ENCODE peak calls at places on chromosomes 1 and 21, in ten cellular contexts. One of them, this sample, is unnamed.

GRCh38 chr1:150477320-150477719 is 9.9 kb upstream of the TARS2 start:
- DNase-seq in cardiac fibroblast: no peak
- DNase-seq in lower lobe of right lung: no peak
- DNase-seq in cardiac muscle cell: peak; percentile 34
- DNase-seq in neural crest cell: no peak
- DNase-seq in astrocyte: no peak
- DNase-seq in AG09319: no peak
- DNase-seq in IMR-90: no peak
- DNase-seq in Caco-2: no peak
- DNase-seq in HCT116: no peak
- DNase-seq in this sample: no peak

GRCh38 chr1:37477946-37478345 is 3.6 kb downstream of the ZC3H12A start:
- DNase-seq in cardiac fibroblast: no peak
- DNase-seq in lower lobe of right lung: no peak
- DNase-seq in cardiac muscle cell: no peak
- DNase-seq in neural crest cell: no peak
- DNase-seq in astrocyte: no peak
- DNase-seq in AG09319: no peak
- DNase-seq in IMR-90: no peak
- DNase-seq in Caco-2: no peak
- DNase-seq in HCT116: no peak
- DNase-seq in this sample: peak; percentile 15

GRCh38 chr1:218025454-218025853 is 259.6 kb upstream of the RRP15 start:
- DNase-seq in cardiac fibroblast: no peak
- DNase-seq in lower lobe of right lung: no peak
- DNase-seq in cardiac muscle cell: no peak
- DNase-seq in neural crest cell: no peak
- DNase-seq in astrocyte: peak; percentile 44
- DNase-seq in AG09319: no peak
- DNase-seq in IMR-90: peak; percentile 76
- DNase-seq in Caco-2: no peak
- DNase-seq in HCT116: no peak
- DNase-seq in this sample: no peak

GRCh38 chr1:20719871-20720620 is 2.2 kb upstream of the KIF17 start:
- DNase-seq in cardiac fibroblast: no peak
- DNase-seq in lower lobe of right lung: peak; percentile 2
- DNase-seq in cardiac muscle cell: no peak
- DNase-seq in neural crest cell: no peak
- DNase-seq in astrocyte: no peak
- DNase-seq in AG09319: no peak
- DNase-seq in IMR-90: no peak
- DNase-seq in Caco-2: no peak
- DNase-seq in HCT116: no peak
- DNase-seq in this sample: no peak

GRCh38 chr1:165858364-165858823 is 31.0 kb downstream of the UCK2 start:
- DNase-seq in cardiac fibroblast: no peak
- DNase-seq in lower lobe of right lung: no peak
- DNase-seq in cardiac muscle cell: no peak
- DNase-seq in neural crest cell: no peak
- DNase-seq in astrocyte: no peak
- DNase-seq in AG09319: no peak
- DNase-seq in IMR-90: no peak
- DNase-seq in Caco-2: peak; percentile 34
- DNase-seq in HCT116: no peak
- DNase-seq in this sample: no peak

GRCh38 chr1:152777510-152778137 is 2.7 kb downstream of the LCE1F start:
- DNase-seq in cardiac fibroblast: no peak
- DNase-seq in lower lobe of right lung: no peak
- DNase-seq in cardiac muscle cell: no peak
- DNase-seq in neural crest cell: no peak
- DNase-seq in astrocyte: no peak
- DNase-seq in AG09319: no peak
- DNase-seq in IMR-90: no peak
- DNase-seq in Caco-2: peak; percentile 44
- DNase-seq in HCT116: peak; percentile 28
- DNase-seq in this sample: no peak

GRCh38 chr1:40316595-40317393 is at the start of gene COL9A2:
- DNase-seq in cardiac fibroblast: peak; percentile 23
- DNase-seq in lower lobe of right lung: peak; percentile 63
- DNase-seq in cardiac muscle cell: peak; percentile 48
- DNase-seq in neural crest cell: peak; percentile 44
- DNase-seq in astrocyte: no peak
- DNase-seq in AG09319: no peak
- DNase-seq in IMR-90: no peak
- DNase-seq in Caco-2: peak; percentile 37
- DNase-seq in HCT116: no peak
- DNase-seq in this sample: peak; percentile 77

GRCh38 chr1:79224537-79224936 is 218.0 kb upstream of the ADGRL4 start:
- DNase-seq in cardiac fibroblast: no peak
- DNase-seq in lower lobe of right lung: no peak
- DNase-seq in cardiac muscle cell: no peak
- DNase-seq in neural crest cell: no peak
- DNase-seq in astrocyte: no peak
- DNase-seq in AG09319: no peak
- DNase-seq in IMR-90: no peak
- DNase-seq in Caco-2: no peak
- DNase-seq in HCT116: no peak
- DNase-seq in this sample: no peak

GRCh38 chr21:29145354-29145782 is 14.9 kb downstream of the MAP3K7CL start:
- DNase-seq in cardiac fibroblast: peak; percentile 88
- DNase-seq in lower lobe of right lung: no peak
- DNase-seq in cardiac muscle cell: no peak
- DNase-seq in neural crest cell: no peak
- DNase-seq in astrocyte: peak; percentile 91
- DNase-seq in AG09319: peak; percentile 47
- DNase-seq in IMR-90: peak; percentile 95
- DNase-seq in Caco-2: no peak
- DNase-seq in HCT116: no peak
- DNase-seq in this sample: no peak

GRCh38 chr1:193754732-193755427 is 568.5 kb upstream of the B3GALT2 start:
- DNase-seq in cardiac fibroblast: peak; percentile 31
- DNase-seq in lower lobe of right lung: no peak
- DNase-seq in cardiac muscle cell: no peak
- DNase-seq in neural crest cell: no peak
- DNase-seq in astrocyte: no peak
- DNase-seq in AG09319: no peak
- DNase-seq in IMR-90: no peak
- DNase-seq in Caco-2: no peak
- DNase-seq in HCT116: peak; percentile 2
- DNase-seq in this sample: no peak
- TF ChIP-seq CTCF in cardiac fibroblast: peak; percentile 15
- TF ChIP-seq CTCF in lower lobe of right lung: peak; percentile 20
- TF ChIP-seq CTCF in cardiac muscle cell: peak; percentile 42
- TF ChIP-seq CTCF in neural crest cell: peak; percentile 29
- TF ChIP-seq CTCF in astrocyte: no peak
- TF ChIP-seq CTCF in AG09319: no peak
- TF ChIP-seq CTCF in IMR-90: no peak
- TF ChIP-seq CTCF in Caco-2: peak; percentile 16
- TF ChIP-seq CTCF in HCT116: peak; percentile 35
- TF ChIP-seq CTCF in this sample: no peak

GRCh38 chr1:54837002-54837853 is 36.1 kb upstream of the TTC22 start:
- DNase-seq in cardiac fibroblast: no peak
- DNase-seq in lower lobe of right lung: no peak
- DNase-seq in cardiac muscle cell: no peak
- DNase-seq in neural crest cell: no peak
- DNase-seq in astrocyte: no peak
- DNase-seq in AG09319: no peak
- DNase-seq in IMR-90: no peak
- DNase-seq in Caco-2: no peak
- DNase-seq in HCT116: no peak
- DNase-seq in this sample: no peak

GRCh38 chr1:54835131-54835898 is 34.2 kb upstream of the TTC22 start:
- DNase-seq in cardiac fibroblast: no peak
- DNase-seq in lower lobe of right lung: no peak
- DNase-seq in cardiac muscle cell: no peak
- DNase-seq in neural crest cell: no peak
- DNase-seq in astrocyte: no peak
- DNase-seq in AG09319: no peak
- DNase-seq in IMR-90: no peak
- DNase-seq in Caco-2: no peak
- DNase-seq in HCT116: no peak
- DNase-seq in this sample: no peak

GRCh38 chr1:54835970-54836369 is 34.8 kb upstream of the TTC22 start:
- DNase-seq in cardiac fibroblast: no peak
- DNase-seq in lower lobe of right lung: no peak
- DNase-seq in cardiac muscle cell: no peak
- DNase-seq in neural crest cell: no peak
- DNase-seq in astrocyte: no peak
- DNase-seq in AG09319: no peak
- DNase-seq in IMR-90: no peak
- DNase-seq in Caco-2: no peak
- DNase-seq in HCT116: no peak
- DNase-seq in this sample: no peak

GRCh38 chr1:54838565-54839180 is 37.5 kb upstream of the TTC22 start:
- DNase-seq in cardiac fibroblast: no peak
- DNase-seq in lower lobe of right lung: no peak
- DNase-seq in cardiac muscle cell: no peak
- DNase-seq in neural crest cell: no peak
- DNase-seq in astrocyte: no peak
- DNase-seq in AG09319: no peak
- DNase-seq in IMR-90: no peak
- DNase-seq in Caco-2: no peak
- DNase-seq in HCT116: no peak
- DNase-seq in this sample: no peak

GRCh38 chr1:54836594-54836993 is 35.5 kb upstream of the TTC22 start:
- DNase-seq in cardiac fibroblast: no peak
- DNase-seq in lower lobe of right lung: no peak
- DNase-seq in cardiac muscle cell: no peak
- DNase-seq in neural crest cell: no peak
- DNase-seq in astrocyte: no peak
- DNase-seq in AG09319: no peak
- DNase-seq in IMR-90: no peak
- DNase-seq in Caco-2: no peak
- DNase-seq in HCT116: no peak
- DNase-seq in this sample: no peak
- TF ChIP-seq CTCF in cardiac fibroblast: no peak
- TF ChIP-seq CTCF in lower lobe of right lung: no peak
- TF ChIP-seq CTCF in cardiac muscle cell: no peak
- TF ChIP-seq CTCF in neural crest cell: no peak
- TF ChIP-seq CTCF in astrocyte: no peak
- TF ChIP-seq CTCF in AG09319: no peak
- TF ChIP-seq CTCF in IMR-90: no peak
- TF ChIP-seq CTCF in Caco-2: no peak
- TF ChIP-seq CTCF in HCT116: no peak
- TF ChIP-seq CTCF in this sample: no peak

GRCh38 chr1:110262846-110263631 is 52.9 kb downstream of the KCNC4 start:
- DNase-seq in cardiac fibroblast: no peak
- DNase-seq in lower lobe of right lung: no peak
- DNase-seq in cardiac muscle cell: no peak
- DNase-seq in neural crest cell: no peak
- DNase-seq in astrocyte: no peak
- DNase-seq in AG09319: no peak
- DNase-seq in IMR-90: no peak
- DNase-seq in Caco-2: no peak
- DNase-seq in HCT116: no peak
- DNase-seq in this sample: no peak
- TF ChIP-seq CTCF in cardiac fibroblast: no peak
- TF ChIP-seq CTCF in lower lobe of right lung: no peak
- TF ChIP-seq CTCF in cardiac muscle cell: no peak
- TF ChIP-seq CTCF in neural crest cell: no peak
- TF ChIP-seq CTCF in astrocyte: no peak
- TF ChIP-seq CTCF in AG09319: no peak
- TF ChIP-seq CTCF in IMR-90: no peak
- TF ChIP-seq CTCF in Caco-2: no peak
- TF ChIP-seq CTCF in HCT116: no peak
- TF ChIP-seq CTCF in this sample: no peak

GRCh38 chr1:206723500-206724472 is 39.1 kb downstream of the MAPKAPK2 start:
- DNase-seq in cardiac fibroblast: peak; percentile 94
- DNase-seq in lower lobe of right lung: peak; percentile 83
- DNase-seq in cardiac muscle cell: peak; percentile 81
- DNase-seq in neural crest cell: no peak
- DNase-seq in astrocyte: peak; percentile 92
- DNase-seq in AG09319: peak; percentile 67
- DNase-seq in IMR-90: peak; percentile 86
- DNase-seq in Caco-2: peak; percentile 66
- DNase-seq in HCT116: no peak
- DNase-seq in this sample: no peak
- TF ChIP-seq CTCF in cardiac fibroblast: no peak
- TF ChIP-seq CTCF in lower lobe of right lung: no peak
- TF ChIP-seq CTCF in cardiac muscle cell: no peak
- TF ChIP-seq CTCF in neural crest cell: no peak
- TF ChIP-seq CTCF in astrocyte: no peak
- TF ChIP-seq CTCF in AG09319: no peak
- TF ChIP-seq CTCF in IMR-90: no peak
- TF ChIP-seq CTCF in Caco-2: no peak
- TF ChIP-seq CTCF in HCT116: no peak
- TF ChIP-seq CTCF in this sample: no peak

DNA sequence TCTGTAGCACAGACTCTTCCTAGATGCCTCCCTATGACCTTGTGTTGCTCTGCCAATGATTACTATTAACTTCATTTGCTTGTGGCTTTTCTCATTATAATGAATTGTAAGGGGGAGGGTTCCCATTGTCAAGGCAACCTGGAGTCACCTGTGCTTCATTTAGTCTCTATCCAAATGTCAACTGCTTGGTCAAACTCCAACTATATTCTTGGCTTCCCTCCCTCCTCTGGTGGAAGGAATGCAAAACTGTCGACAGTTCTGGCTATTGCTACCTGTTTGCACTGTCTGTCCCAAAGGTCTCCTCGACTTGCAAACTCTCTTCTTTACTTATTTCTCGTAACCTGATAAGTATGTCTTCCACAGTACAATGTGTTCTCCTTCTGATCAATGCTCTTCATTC is 100.3 kb downstream of the CACNA1E start:
- DNase-seq in cardiac fibroblast: no peak
- DNase-seq in lower lobe of right lung: no peak
- DNase-seq in cardiac muscle cell: peak; percentile 22
- DNase-seq in neural crest cell: no peak
- DNase-seq in astrocyte: no peak
- DNase-seq in AG09319: no peak
- DNase-seq in IMR-90: no peak
- DNase-seq in Caco-2: peak; percentile 70
- DNase-seq in HCT116: peak; percentile 4
- DNase-seq in this sample: no peak
- TF ChIP-seq CTCF in cardiac fibroblast: no peak
- TF ChIP-seq CTCF in lower lobe of right lung: peak; percentile 29
- TF ChIP-seq CTCF in cardiac muscle cell: no peak
- TF ChIP-seq CTCF in neural crest cell: peak; percentile 53
- TF ChIP-seq CTCF in astrocyte: no peak
- TF ChIP-seq CTCF in AG09319: no peak
- TF ChIP-seq CTCF in IMR-90: no peak
- TF ChIP-seq CTCF in Caco-2: peak; percentile 66
- TF ChIP-seq CTCF in HCT116: peak; percentile 58
- TF ChIP-seq CTCF in this sample: no peak

GRCh38 chr1:100538935-100539835 is 1.2 kb downstream of the GPR88 start:
- DNase-seq in cardiac fibroblast: no peak
- DNase-seq in lower lobe of right lung: peak; percentile 56
- DNase-seq in cardiac muscle cell: peak; percentile 45
- DNase-seq in neural crest cell: peak; percentile 41
- DNase-seq in astrocyte: no peak
- DNase-seq in AG09319: no peak
- DNase-seq in IMR-90: peak; percentile 3
- DNase-seq in Caco-2: no peak
- DNase-seq in HCT116: no peak
- DNase-seq in this sample: peak; percentile 55
- TF ChIP-seq CTCF in cardiac fibroblast: no peak
- TF ChIP-seq CTCF in lower lobe of right lung: peak; percentile 26
- TF ChIP-seq CTCF in cardiac muscle cell: peak; percentile 34
- TF ChIP-seq CTCF in neural crest cell: peak; percentile 38
- TF ChIP-seq CTCF in astrocyte: no peak
- TF ChIP-seq CTCF in AG09319: peak; percentile 15
- TF ChIP-seq CTCF in IMR-90: no peak
- TF ChIP-seq CTCF in Caco-2: no peak
- TF ChIP-seq CTCF in HCT116: no peak
- TF ChIP-seq CTCF in this sample: no peak

This sample was measured in GM13976.